ENCODE peak calls at places on chromosomes 7 and 10, in four cellular contexts. Q, N, L and M are unnamed samples.
A peak's percentile ranks its signal among the peaks of the same experiment; 100 is the strongest.

GRCh38 chr7:78057571-78057970 is 259.0 kb downstream of the PHTF2 start:
- DNase-seq in L (no peak), N (no peak), Q (no peak), M (no peak)

GRCh38 chr7:152383341-152384234 is 52.2 kb downstream of the KMT2C start:
- DNase-seq in L (peak; percentile 52), N (no peak), Q (no peak), M (no peak)

GRCh38 chr10:19877466-19878255 is 61.4 kb downstream of the PLXDC2 start:
- DNase-seq in Q (no peak), L (no peak), N (no peak), M (no peak)

GRCh38 chr10:101297901-101298451 is 56.0 kb upstream of the BTRC start:
- DNase-seq in N (peak; percentile 64), L (peak; percentile 37), Q (peak; percentile 82), M (peak; percentile 77)

GRCh38 chr7:131110294-131111080 is 217.2 kb upstream of the MKLN1 start:
- DNase-seq in Q (peak; percentile 87), L (peak; percentile 26), N (no peak), M (peak; percentile 62)

GRCh38 chr7:63925626-63926460 is 72.8 kb upstream of the ZNF722 start:
- DNase-seq in L (peak; percentile 6), Q (no peak), N (no peak), M (no peak)

GRCh38 chr10:118543714-118544400 is 51.6 kb downstream of the PRLHR start:
- DNase-seq in N (peak; percentile 33), L (peak; percentile 58), Q (peak; percentile 78), M (peak; percentile 75)

GRCh38 chr10:96695366-96695765 is 24.9 kb downstream of the PIK3AP1 start:
- DNase-seq in L (no peak), N (peak; percentile 57), Q (no peak), M (peak; percentile 54)

GRCh38 chr7:44637788-44638594 is 31.6 kb downstream of the OGDH start:
- DNase-seq in Q (no peak), N (no peak), L (peak; percentile 95), M (no peak)

GRCh38 chr7:30032310-30033125 is 4.3 kb downstream of the PLEKHA8 start:
- DNase-seq in N (peak; percentile 70), L (no peak), Q (no peak), M (peak; percentile 49)

GRCh38 chr10:47269294-47269693 is 30.7 kb upstream of the GDF10 start:
- DNase-seq in N (no peak), L (no peak), Q (peak; percentile 39), M (peak; percentile 55)

GRCh38 chr10:14749051-14749809 is 25.5 kb downstream of the FAM107B start:
- DNase-seq in L (no peak), Q (peak; percentile 9), N (peak; percentile 71), M (peak; percentile 58)

GRCh38 chr10:22433875-22434274 is 88.6 kb downstream of the SPAG6 start:
- DNase-seq in N (no peak), L (peak; percentile 67), Q (peak; percentile 93), M (no peak)

GRCh38 chr7:105461518-105461917 is 60.6 kb downstream of the PUS7 start:
- DNase-seq in N (no peak), L (peak; percentile 9), Q (no peak), M (no peak)

DNA sequence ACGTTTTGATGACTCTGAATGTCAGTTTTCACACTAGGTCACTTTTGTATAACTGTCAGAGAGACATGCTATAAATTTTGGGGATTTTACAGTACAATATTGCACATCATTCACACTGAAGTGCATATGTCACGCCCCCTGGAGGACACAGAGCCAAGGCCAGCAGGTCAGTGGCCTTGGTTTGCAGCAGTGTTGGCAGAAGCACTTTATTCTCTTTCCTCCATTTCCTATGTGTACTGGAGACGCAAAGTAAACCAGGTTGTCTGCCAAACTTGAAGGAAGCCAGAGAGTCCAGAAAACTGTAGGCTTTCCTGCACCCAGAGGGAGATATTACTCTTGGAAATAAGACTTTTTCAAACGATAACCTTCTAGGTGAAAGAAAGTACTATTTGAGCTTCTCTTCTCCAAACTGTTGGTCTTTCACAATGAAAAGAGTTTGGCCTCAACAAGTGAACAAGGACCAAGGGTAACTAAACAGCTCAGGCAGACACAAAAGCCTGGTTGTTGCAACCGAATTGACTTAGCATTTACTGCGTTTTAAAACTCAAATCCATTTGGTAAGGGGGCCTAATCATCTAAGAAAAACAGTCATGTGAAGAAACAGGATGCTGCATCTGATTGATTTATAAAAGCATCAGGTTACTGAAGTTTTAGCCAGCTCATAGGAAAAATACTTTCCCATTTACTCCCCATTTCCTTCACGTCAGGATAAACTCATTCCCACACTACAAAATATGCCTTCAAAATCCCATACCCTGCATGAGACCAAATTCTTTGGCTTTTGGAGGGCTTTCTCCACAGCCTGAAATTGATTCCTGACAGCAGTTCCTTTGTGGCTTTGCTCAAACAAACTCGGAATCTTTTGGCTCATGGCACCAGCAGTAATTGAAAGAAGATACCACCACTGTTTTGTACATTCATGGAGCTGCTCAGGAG is 83.0 kb upstream of the SEC61G start:
- DNase-seq in N (peak; percentile 12), Q (peak; percentile 40), L (no peak), M (peak; percentile 68)
- H3K4me2 ChIP-seq in N (no peak overlapping the region), Q (no peak overlapping the region), L (no peak overlapping the region), M (no peak overlapping the region)

GRCh38 chr10:23693398-23693797 is 254.5 kb downstream of the OTUD1 start:
- DNase-seq in N (no peak), Q (peak; percentile 65), L (peak; percentile 9), M (no peak)
- H3K36me3 ChIP-seq in N (no peaks in the 10 kb centered on the region), Q (no peaks in the 10 kb centered on the region), L (no peaks in the 10 kb centered on the region), M (no peaks in the 10 kb centered on the region)

DNA sequence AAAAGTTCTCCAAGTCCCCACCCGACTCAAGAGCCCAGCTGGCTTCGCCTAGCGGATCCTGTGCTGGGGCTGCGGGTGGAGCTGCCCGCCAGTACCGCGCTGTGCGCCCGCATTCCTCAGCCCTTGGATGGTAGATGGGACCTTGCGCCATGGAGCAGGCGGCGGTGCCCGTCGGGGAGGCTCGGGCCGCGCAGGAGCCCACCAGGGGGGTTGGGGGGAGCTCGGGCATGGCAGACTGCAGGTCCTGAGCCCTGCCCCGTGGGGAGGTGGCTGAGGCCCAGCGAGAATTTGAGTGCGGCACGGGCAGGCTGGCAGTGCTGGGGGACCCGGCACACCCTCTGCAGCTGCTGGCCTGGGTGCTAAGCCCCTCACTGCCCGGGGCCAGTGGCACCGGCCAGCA is 57.0 kb downstream of the TBC1D12 start:
- DNase-seq in L (no peak), N (no peak), Q (no peak), M (no peak)
- H3K4me2 ChIP-seq in L (no peak overlapping the region), N (no peak overlapping the region), Q (no peak overlapping the region), M (no peak overlapping the region)

GRCh38 chr10:73131913-73132686 is 21.8 kb downstream of the NUDT13 start:
- DNase-seq in Q (no peak), N (no peak), L (no peak), M (peak; percentile 87)
- H3K36me3 ChIP-seq in Q (peaks cover 12% of the 10 kb centered on the region), N (peaks cover 76% of the 10 kb centered on the region), L (peaks cover 42% of the 10 kb centered on the region), M (peaks cover 40% of the 10 kb centered on the region)

GRCh38 chr7:35993113-35993512 is 159.9 kb upstream of the EEPD1 start:
- DNase-seq in L (no peak), N (no peak), Q (no peak), M (no peak)
- H3K4me2 ChIP-seq in L (no peak overlapping the region), N (no peak overlapping the region), Q (no peak overlapping the region), M (no peak overlapping the region)

GRCh38 chr10:12238821-12239220 is 42.8 kb downstream of the CDC123 start:
- DNase-seq in L (no peak), Q (no peak), N (no peak), M (no peak)

GRCh38 chr10:12241810-12242529 is 46.0 kb downstream of the CDC123 start:
- DNase-seq in Q (no peak), N (no peak), L (peak; percentile 90), M (no peak)

GRCh38 chr10:12235116-12235694 is 39.2 kb downstream of the CDC123 start:
- DNase-seq in Q (peak; percentile 45), L (no peak), N (no peak), M (no peak)

GRCh38 chr10:12235796-12236195 is 39.8 kb downstream of the CDC123 start:
- DNase-seq in L (no peak), Q (no peak), N (no peak), M (no peak)

GRCh38 chr10:12237265-12238220 is 41.6 kb downstream of the CDC123 start:
- DNase-seq in L (no peak), N (no peak), Q (no peak), M (no peak)
- H3K36me3 ChIP-seq in L (peaks cover 36% of the 10 kb centered on the region), N (peaks cover 91% of the 10 kb centered on the region), Q (peaks cover 7% of the 10 kb centered on the region), M (peaks cover 59% of the 10 kb centered on the region)

GRCh38 chr7:52085610-52086009 is 769.0 kb upstream of the COBL start:
- DNase-seq in Q (peak; percentile 66), N (no peak), L (no peak), M (no peak)
- H3K4me2 ChIP-seq in Q (no peak overlapping the region), N (no peak overlapping the region), L (no peak overlapping the region), M (no peak overlapping the region)

GRCh38 chr10:121043124-121043849 is 192.1 kb downstream of the WDR11 start:
- DNase-seq in Q (no peak), L (no peak), N (no peak), M (no peak)
- H3K36me3 ChIP-seq in Q (no peaks in the 10 kb centered on the region), L (no peaks in the 10 kb centered on the region), N (no peaks in the 10 kb centered on the region), M (no peaks in the 10 kb centered on the region)